ENCODE peak calls at places on chromosomes 6 and 20, in eight cellular contexts. J, B, N, T, H, D, O and S are unnamed samples.

GRCh38 chr6:147525519-147526209 is 17.2 kb downstream of the SAMD5 start:
- DNase-seq in J (no peak), B (no peak), N (no peak), T (no peak), H (no peak), D (no peak), O (no peak), S (no peak)

GRCh38 chr20:19212524-19213502 is at the start of gene SLC24A3:
- DNase-seq in J (peak), B (no peak), N (no peak), T (peak), H (peak), D (no peak), O (peak), S (peak)

GRCh38 chr6:126766820-126767219 is 351.7 kb upstream of the RSPO3 start:
- DNase-seq in J (no peak), B (no peak), N (no peak), T (no peak), H (no peak), D (no peak), O (no peak), S (no peak)

GRCh38 chr6:799769-800168 is 106.8 kb upstream of the EXOC2 start:
- DNase-seq in J (no peak), B (no peak), N (no peak), T (no peak), H (no peak), D (no peak), O (no peak), S (no peak)

GRCh38 chr6:81766482-81767069 is 14.1 kb upstream of the TENT5A start:
- DNase-seq in J (no peak), B (peak), N (peak), T (peak), H (no peak), D (no peak), O (no peak), S (no peak)

GRCh38 chr20:31836853-31837608 is 8.4 kb downstream of the FOXS1 start:
- DNase-seq in J (no peak), B (no peak), N (no peak), T (peak), H (no peak), D (no peak), O (no peak), S (no peak)

GRCh38 chr6:5249451-5250122 is 11.2 kb downstream of the LYRM4 start:
- DNase-seq in J (no peak), B (no peak), N (no peak), T (no peak), H (no peak), D (no peak), O (no peak), S (no peak)

GRCh38 chr6:146891615-146892265 is 293.0 kb downstream of the ADGB start:
- DNase-seq in J (no peak), B (peak), N (no peak), T (no peak), H (no peak), D (no peak), O (no peak), S (no peak)

GRCh38 chr6:44096615-44097014 is 30.6 kb downstream of the MRPL14 start:
- DNase-seq in J (peak), B (peak), N (peak), T (peak), H (peak), D (peak), O (peak), S (peak)

GRCh38 chr6:74458536-74458935 is 747.3 kb downstream of the COL12A1 start:
- DNase-seq in J (no peak), B (no peak), N (no peak), T (no peak), H (no peak), D (no peak), O (no peak), S (no peak)

GRCh38 chr6:38423746-38424145 is 216.0 kb downstream of the BTBD9 start:
- DNase-seq in J (no peak), B (peak), N (no peak), T (no peak), H (no peak), D (no peak), O (no peak), S (no peak)

GRCh38 chr6:87798393-87799278 is 96.6 kb upstream of the AKIRIN2 start:
- DNase-seq in J (no peak), B (no peak), N (no peak), T (no peak), H (no peak), D (no peak), O (no peak), S (no peak)

GRCh38 chr6:16727996-16728395 is 33.3 kb downstream of the ATXN1 start:
- DNase-seq in J (no peak), B (no peak), N (no peak), T (peak), H (no peak), D (no peak), O (no peak), S (no peak)

GRCh38 chr6:18269253-18269652 is 4.9 kb upstream of the DEK start:
- DNase-seq in J (no peak), B (no peak), N (no peak), T (peak), H (no peak), D (no peak), O (no peak), S (no peak)

GRCh38 chr6:106825156-106825555 is 149.4 kb downstream of the CD24 start:
- DNase-seq in J (no peak), B (no peak), N (no peak), T (no peak), H (no peak), D (no peak), O (no peak), S (no peak)

GRCh38 chr6:111722220-111722731 is 116.6 kb upstream of the TRAF3IP2 start:
- DNase-seq in J (no peak), B (no peak), N (no peak), T (peak), H (no peak), D (no peak), O (no peak), S (no peak)

GRCh38 chr6:31385041-31385440 is 18.4 kb upstream of the MICA start:
- DNase-seq in J (no peak), B (no peak), N (no peak), T (no peak), H (no peak), D (no peak), O (no peak), S (no peak)

GRCh38 chr20:11972478-11972877 is 54.8 kb downstream of the BTBD3 start:
- DNase-seq in J (no peak), B (no peak), N (no peak), T (no peak), H (no peak), D (no peak), O (no peak), S (no peak)

GRCh38 chr6:112330877-112331260 is 16.3 kb upstream of the RFPL4B start:
- DNase-seq in J (no peak), B (no peak), N (no peak), T (no peak), H (no peak), D (no peak), O (no peak), S (no peak)

GRCh38 chr6:37127961-37128862 is 41.7 kb upstream of the PIM1 start:
- DNase-seq in J (no peak), B (peak), N (no peak), T (no peak), H (no peak), D (no peak), O (no peak), S (no peak)

GRCh38 chr20:17893480-17893879 is 75.1 kb downstream of the SNX5 start:
- DNase-seq in J (no peak), B (no peak), N (no peak), T (no peak), H (no peak), D (no peak), O (no peak), S (no peak)

GRCh38 chr6:123550052-123550617 is 86.6 kb downstream of the TRDN start:
- DNase-seq in J (no peak), B (no peak), N (no peak), T (no peak), H (no peak), D (no peak), O (no peak), S (no peak)

GRCh38 chr6:3757241-3757641 is 5.7 kb upstream of the PXDC1 start:
- DNase-seq in J (peak), B (no peak), N (no peak), T (no peak), H (peak), D (no peak), O (no peak), S (no peak)

GRCh38 chr6:25619222-25619621 is 32.8 kb upstream of the SCGN start:
- DNase-seq in J (no peak), B (no peak), N (no peak), T (peak), H (no peak), D (no peak), O (no peak), S (no peak)

GRCh38 chr20:51327251-51327841 is 215.2 kb downstream of the NFATC2 start:
- DNase-seq in J (no peak), B (no peak), N (no peak), T (no peak), H (no peak), D (no peak), O (no peak), S (no peak)

GRCh38 chr20:54713727-54714126 is 238.3 kb downstream of the DOK5 start:
- DNase-seq in J (no peak), B (no peak), N (no peak), T (no peak), H (no peak), D (no peak), O (no peak), S (peak)

GRCh38 chr6:139289233-139289632 is 2.6 kb downstream of the TXLNB start:
- DNase-seq in J (no peak), B (no peak), N (no peak), T (no peak), H (no peak), D (no peak), O (no peak), S (no peak)
- TF ChIP-seq POLR2A in J (no peak), B (no peak), N (no peak), T (no peak), H (no peak), D (no peak), O (no peak), S (no peak)

GRCh38 chr6:149746147-149746946 is at the start of gene NUP43:
- DNase-seq in J (peak), B (peak), N (peak), T (peak), H (peak), D (peak), O (peak), S (peak)

GRCh38 chr6:149752600-149752999 is 3.1 kb downstream of the PCMT1 start:
- DNase-seq in J (no peak), B (no peak), N (no peak), T (peak), H (no peak), D (no peak), O (no peak), S (no peak)

GRCh38 chr6:149751239-149751638 is 1.7 kb downstream of the PCMT1 start:
- DNase-seq in J (no peak), B (no peak), N (no peak), T (no peak), H (no peak), D (no peak), O (no peak), S (no peak)

GRCh38 chr6:149750136-149750609 is 632 bp downstream of the PCMT1 start:
- DNase-seq in J (peak), B (peak), N (peak), T (peak), H (peak), D (peak), O (peak), S (peak)

GRCh38 chr6:149749594-149750135 is at the start of gene PCMT1:
- DNase-seq in J (peak), B (peak), N (peak), T (peak), H (peak), D (peak), O (peak), S (peak)
- TF ChIP-seq POLR2A in J (no peak), B (peak), N (peak), T (peak), H (no peak), D (peak), O (peak), S (peak)

GRCh38 chr20:35830264-35830663 is 58.4 kb downstream of the PHF20 start:
- DNase-seq in J (no peak), B (no peak), N (no peak), T (no peak), H (no peak), D (no peak), O (no peak), S (no peak)

GRCh38 chr20:35831983-35832382 is 60.2 kb downstream of the PHF20 start:
- DNase-seq in J (no peak), B (no peak), N (no peak), T (no peak), H (no peak), D (no peak), O (no peak), S (no peak)

GRCh38 chr20:35828916-35829315 is 57.1 kb downstream of the PHF20 start:
- DNase-seq in J (no peak), B (no peak), N (no peak), T (no peak), H (peak), D (no peak), O (no peak), S (no peak)

GRCh38 chr20:35833271-35833670 is 61.5 kb downstream of the PHF20 start:
- DNase-seq in J (no peak), B (no peak), N (no peak), T (no peak), H (no peak), D (no peak), O (no peak), S (no peak)

DNA sequence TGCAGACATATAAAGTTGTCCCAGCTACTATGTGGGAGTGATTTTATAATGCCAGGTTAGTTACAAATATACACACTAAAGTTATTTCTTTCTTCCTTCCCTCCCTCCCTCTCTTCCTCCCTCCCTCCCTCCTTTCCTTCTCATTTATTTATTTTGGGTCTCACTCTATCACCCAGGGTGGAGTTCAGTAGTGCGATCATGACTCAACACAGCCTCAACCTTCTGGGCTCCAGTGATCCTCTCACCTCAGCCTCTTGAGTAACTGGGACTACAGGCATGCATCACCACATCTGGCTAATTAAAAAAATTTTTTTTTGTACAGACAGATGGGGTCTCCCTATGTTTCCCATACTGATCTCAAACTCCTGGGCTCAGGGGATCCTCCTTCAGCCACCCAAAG is 59.2 kb downstream of the PHF20 start:
- DNase-seq in J (no peak), B (no peak), N (no peak), T (no peak), H (no peak), D (no peak), O (no peak), S (no peak)
- TF ChIP-seq POLR2A in J (no peak), B (no peak), N (no peak), T (no peak), H (no peak), D (no peak), O (no peak), S (no peak)

GRCh38 chr6:137213813-137214212 is 5.4 kb downstream of the IFNGR1 start:
- DNase-seq in J (no peak), B (peak), N (no peak), T (no peak), H (no peak), D (no peak), O (no peak), S (no peak)

GRCh38 chr6:137214931-137215330 is 4.3 kb downstream of the IFNGR1 start:
- DNase-seq in J (no peak), B (no peak), N (no peak), T (no peak), H (no peak), D (no peak), O (no peak), S (no peak)

GRCh38 chr6:137210903-137211302 is 8.3 kb downstream of the IFNGR1 start:
- DNase-seq in J (no peak), B (peak), N (peak), T (no peak), H (no peak), D (no peak), O (no peak), S (no peak)

GRCh38 chr6:137211910-137212309 is 7.3 kb downstream of the IFNGR1 start:
- DNase-seq in J (no peak), B (no peak), N (no peak), T (no peak), H (no peak), D (no peak), O (no peak), S (no peak)

GRCh38 chr6:137213331-137213740 is 5.8 kb downstream of the IFNGR1 start:
- DNase-seq in J (no peak), B (peak), N (no peak), T (no peak), H (no peak), D (no peak), O (no peak), S (no peak)
- TF ChIP-seq POLR2A in J (no peak), B (no peak), N (no peak), T (no peak), H (no peak), D (no peak), O (no peak), S (no peak)

GRCh38 chr6:52654592-52654991 is 16.3 kb upstream of the TMEM14A start:
- DNase-seq in J (no peak), B (no peak), N (no peak), T (no peak), H (no peak), D (no peak), O (no peak), S (no peak)

GRCh38 chr6:52649521-52649920 is 21.4 kb upstream of the TMEM14A start:
- DNase-seq in J (no peak), B (no peak), N (no peak), T (no peak), H (no peak), D (no peak), O (no peak), S (no peak)

GRCh38 chr6:52654007-52654406 is 16.9 kb upstream of the TMEM14A start:
- DNase-seq in J (no peak), B (no peak), N (no peak), T (no peak), H (no peak), D (no peak), O (no peak), S (no peak)

GRCh38 chr6:52653151-52653550 is 17.8 kb upstream of the TMEM14A start:
- DNase-seq in J (no peak), B (no peak), N (no peak), T (no peak), H (no peak), D (no peak), O (no peak), S (no peak)

GRCh38 chr6:52650946-52651345 is 20.0 kb upstream of the TMEM14A start:
- DNase-seq in J (no peak), B (no peak), N (no peak), T (peak), H (no peak), D (no peak), O (no peak), S (no peak)
- TF ChIP-seq POLR2A in J (no peak), B (no peak), N (no peak), T (no peak), H (no peak), D (no peak), O (no peak), S (no peak)

DNA sequence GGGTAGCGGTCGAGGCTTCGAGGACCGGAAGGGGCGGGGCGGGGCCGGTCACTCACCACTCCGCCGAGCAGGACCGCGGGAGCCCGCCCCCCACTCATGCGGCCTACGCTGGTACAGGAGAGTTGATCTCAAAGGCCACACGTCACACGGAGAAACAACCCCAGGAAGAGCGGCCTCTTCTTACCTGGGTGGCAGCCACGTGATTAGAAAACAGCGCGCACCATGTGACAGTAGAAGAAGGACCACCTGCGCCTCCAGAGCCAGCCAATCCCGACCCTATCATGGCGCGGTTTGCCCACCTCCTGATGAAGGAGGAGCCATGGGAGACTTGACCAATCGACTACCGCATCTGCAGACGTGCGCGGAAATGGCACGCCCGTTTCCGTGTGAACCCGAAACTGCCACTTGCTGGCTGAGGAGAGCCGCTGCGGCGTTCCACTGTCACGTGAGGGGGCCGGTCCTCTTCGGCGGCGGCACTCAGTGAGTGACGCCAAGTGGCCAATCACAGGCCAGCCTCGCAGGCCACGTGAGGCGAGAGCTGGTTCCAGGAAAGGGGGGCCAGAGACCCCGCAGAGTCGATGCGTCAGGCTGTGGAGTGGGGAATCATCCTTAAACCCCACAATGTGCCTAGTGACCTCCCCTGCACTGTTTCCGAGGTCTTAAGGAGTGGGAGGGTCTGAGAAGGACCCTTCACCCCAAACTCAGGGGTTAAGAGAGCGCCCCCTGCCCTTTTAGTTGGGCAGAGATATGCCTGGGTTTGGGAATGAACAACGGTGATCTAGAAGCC is at the start of gene CUTA:
- DNase-seq in J (peak), B (peak), N (peak), T (peak), H (peak), D (peak), O (peak), S (peak)
- TF ChIP-seq POLR2A in J (peak), B (peak), N (peak), T (peak), H (no peak), D (peak), O (peak), S (no peak)

GRCh38 chr6:13681305-13682061 is 30.2 kb downstream of the RANBP9 start:
- DNase-seq in J (no peak), B (no peak), N (no peak), T (peak), H (no peak), D (no peak), O (no peak), S (no peak)
- TF ChIP-seq POLR2A in J (no peak), B (no peak), N (no peak), T (no peak), H (no peak), D (no peak), O (no peak), S (no peak)

DNA sequence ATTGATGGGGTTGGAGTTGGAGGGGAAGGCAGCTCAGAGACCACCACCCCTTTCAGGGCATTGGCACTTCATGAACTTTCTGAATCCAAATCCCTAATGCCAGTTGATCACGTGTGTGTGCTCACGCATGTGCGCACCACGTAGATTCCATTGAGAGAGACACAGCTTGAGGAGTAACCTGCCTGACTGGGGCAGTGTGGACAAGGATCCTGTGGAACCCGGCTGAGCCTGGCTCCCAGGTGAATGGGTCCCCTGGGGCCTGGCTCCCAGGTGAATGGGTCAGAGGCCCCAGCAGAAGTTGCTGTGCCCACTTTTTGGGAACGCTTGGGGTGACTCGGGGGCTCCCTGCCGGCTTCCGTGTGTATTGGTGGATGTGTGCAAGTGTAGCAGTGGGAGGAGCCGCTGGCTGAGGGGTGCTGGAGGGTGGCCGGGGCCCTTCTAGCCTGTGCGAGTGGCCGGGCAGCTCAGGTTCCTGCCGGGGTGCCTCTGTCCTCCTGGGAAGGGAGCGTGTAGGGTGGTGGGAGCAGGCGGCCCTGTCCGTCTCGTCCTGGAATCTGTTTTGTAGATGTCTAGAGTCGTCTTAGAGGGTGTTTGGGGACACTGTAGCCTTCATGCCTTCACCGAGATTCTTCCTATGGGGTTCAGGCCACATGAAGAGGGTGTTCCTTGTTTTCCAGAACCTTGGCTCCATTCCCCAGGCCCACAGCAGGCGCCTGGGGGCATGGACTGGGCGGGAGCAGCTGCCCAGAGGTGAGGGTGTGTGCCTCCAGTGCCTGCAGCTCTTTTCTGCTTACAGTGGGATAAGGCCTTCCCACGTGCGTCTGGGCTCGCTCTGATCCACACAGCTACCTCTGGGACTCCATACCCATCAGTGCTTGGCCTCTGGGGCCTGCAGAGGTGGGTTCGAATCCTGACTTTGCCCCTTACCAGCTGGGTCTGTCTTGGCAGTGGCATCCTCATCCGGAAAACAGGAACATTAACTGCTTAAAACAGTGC is 3.2 kb downstream of the RBM38 start:
- DNase-seq in J (no peak), B (no peak), N (no peak), T (no peak), H (no peak), D (no peak), O (no peak), S (no peak)
- TF ChIP-seq POLR2A in J (no peak), B (no peak), N (no peak), T (no peak), H (no peak), D (no peak), O (no peak), S (no peak)